ENCODE peak calls at places on chromosome 9, in eight cellular contexts. A, H, B, Z, R, N, W and Y are unnamed samples.

GRCh38 chr9:22244141-22245011 is 202.2 kb upstream of the DMRTA1 start:
- DNase-seq in A (peak), H (peak), B (peak), Z (peak), R (no peak), N (peak), W (no peak), Y (peak)

GRCh38 chr9:36548454-36548853 is 24.2 kb upstream of the MELK start:
- DNase-seq in A (no peak), H (no peak), B (no peak), Z (no peak), R (no peak), N (no peak), W (no peak), Y (no peak)

GRCh38 chr9:27385606-27386005 is 88.7 kb upstream of the EQTN start:
- DNase-seq in A (no peak), H (peak), B (no peak), Z (no peak), R (no peak), N (no peak), W (no peak), Y (no peak)

GRCh38 chr9:93562157-93562556 is 14.2 kb upstream of the PHF2 start:
- DNase-seq in A (no peak), H (no peak), B (no peak), Z (no peak), R (no peak), N (no peak), W (no peak), Y (no peak)

GRCh38 chr9:82584349-82584846 is 478.5 kb downstream of the RASEF start:
- DNase-seq in A (peak), H (no peak), B (no peak), Z (no peak), R (no peak), N (no peak), W (no peak), Y (no peak)

GRCh38 chr9:106883626-106884190 is 20.7 kb downstream of the ZNF462 start:
- DNase-seq in A (no peak), H (peak), B (no peak), Z (peak), R (no peak), N (peak), W (no peak), Y (no peak)

GRCh38 chr9:115456515-115456914 is 338.6 kb upstream of the TNC start:
- DNase-seq in A (no peak), H (no peak), B (peak), Z (no peak), R (no peak), N (no peak), W (no peak), Y (peak)

GRCh38 chr9:133888048-133888778 is 103.9 kb downstream of the VAV2 start:
- DNase-seq in A (no peak), H (peak), B (no peak), Z (no peak), R (no peak), N (no peak), W (no peak), Y (no peak)

GRCh38 chr9:137619240-137620090 is 660 bp downstream of the EHMT1 start:
- DNase-seq in A (no peak), H (no peak), B (no peak), Z (peak), R (no peak), N (peak), W (peak), Y (no peak)

GRCh38 chr9:136244116-136244775 is 1.4 kb downstream of the QSOX2 start:
- DNase-seq in A (no peak), H (peak), B (no peak), Z (no peak), R (no peak), N (no peak), W (no peak), Y (no peak)

GRCh38 chr9:98240475-98240874 is 15.0 kb downstream of the TBC1D2 start:
- DNase-seq in A (no peak), H (no peak), B (no peak), Z (no peak), R (no peak), N (no peak), W (no peak), Y (no peak)

GRCh38 chr9:33273972-33274328 is 9.1 kb downstream of the CHMP5 start:
- DNase-seq in A (no peak), H (no peak), B (no peak), Z (peak), R (no peak), N (peak), W (no peak), Y (no peak)

GRCh38 chr9:36137392-36138004 is 965 bp downstream of the GLIPR2 start:
- DNase-seq in A (peak), H (no peak), B (no peak), Z (no peak), R (no peak), N (no peak), W (no peak), Y (no peak)

GRCh38 chr9:28082671-28083070 is 509.4 kb upstream of the C9orf72 start:
- DNase-seq in A (no peak), H (no peak), B (no peak), Z (no peak), R (no peak), N (no peak), W (no peak), Y (no peak)

GRCh38 chr9:95058795-95059386 is 258.6 kb downstream of the FANCC start:
- DNase-seq in A (no peak), H (peak), B (no peak), Z (peak), R (no peak), N (no peak), W (no peak), Y (no peak)

GRCh38 chr9:86512929-86513328 is 158.7 kb upstream of the TUT7 start:
- DNase-seq in A (no peak), H (no peak), B (no peak), Z (peak), R (no peak), N (no peak), W (no peak), Y (no peak)

GRCh38 chr9:128683340-128684064 is 5.5 kb upstream of the SET start:
- DNase-seq in A (peak), H (peak), B (no peak), Z (peak), R (no peak), N (peak), W (peak), Y (peak)

GRCh38 chr9:125919565-125919964 is 172.4 kb downstream of the PBX3 start:
- DNase-seq in A (no peak), H (no peak), B (no peak), Z (no peak), R (no peak), N (no peak), W (no peak), Y (no peak)

GRCh38 chr9:92808726-92809451 is 44.3 kb upstream of the BICD2 start:
- DNase-seq in A (no peak), H (peak), B (peak), Z (peak), R (peak), N (peak), W (peak), Y (peak)

GRCh38 chr9:4097490-4097889 is 202.4 kb downstream of the GLIS3 start:
- DNase-seq in A (no peak), H (no peak), B (no peak), Z (no peak), R (no peak), N (peak), W (no peak), Y (no peak)

GRCh38 chr9:107467416-107467815 is 22.2 kb downstream of the KLF4 start:
- DNase-seq in A (no peak), H (no peak), B (no peak), Z (peak), R (no peak), N (no peak), W (no peak), Y (no peak)

GRCh38 chr9:136795027-136795402 is 1.1 kb upstream of the CCDC183 start:
- DNase-seq in A (no peak), H (no peak), B (no peak), Z (no peak), R (no peak), N (no peak), W (no peak), Y (no peak)